ENCODE peak calls at places on chromosome 16, in seven cellular contexts. S is AG08396; Q is activated CD8-positive, alpha-beta T cell treated with anti-CD3 and anti-CD28 coated beads for 36 hours; P is uterus; V is HEK293T; G is heart right ventricle; K is amygdala. Z is an unnamed sample.

GRCh38 chr16:68643227-68643626 is 1.9 kb upstream of the CDH3 start:
- DNase-seq in S (no peak), Q (no peak), P (no peak), V (no peak), G (no peak), K (no peak), Z (no peak)

GRCh38 chr16:79099701-79100100 is 500.8 kb downstream of the MAF start:
- DNase-seq in S (no peak), Q (no peak), P (no peak), V (no peak), G (no peak), K (no peak), Z (no peak)

GRCh38 chr16:57530104-57530522 is 6.3 kb downstream of the CCDC102A start:
- DNase-seq in S (peak; percentile 81), Q (peak; percentile 91), P (peak; percentile 78), V (no peak), G (no peak), K (no peak), Z (no peak)

GRCh38 chr16:4614571-4615388 is at the start of gene UBALD1:
- DNase-seq in S (peak; percentile 94), Q (peak; percentile 89), P (peak; percentile 85), V (peak; percentile 71), G (peak; percentile 84), K (peak; percentile 64), Z (peak; percentile 91)

GRCh38 chr16:29663020-29663828 is at the start of gene SPN:
- DNase-seq in S (no peak), Q (peak; percentile 69), P (no peak), V (no peak), G (no peak), K (no peak), Z (no peak)

GRCh38 chr16:4894276-4895150 is 42.4 kb downstream of the PPL start:
- DNase-seq in S (no peak), Q (no peak), P (no peak), V (no peak), G (no peak), K (no peak), Z (no peak)

GRCh38 chr16:30535777-30536190 is 1.1 kb upstream of the ZNF747 start:
- DNase-seq in S (peak; percentile 68), Q (peak; percentile 82), P (peak; percentile 67), V (peak; percentile 75), G (peak; percentile 67), K (peak; percentile 5), Z (no peak)

GRCh38 chr16:19696961-19697360 is 21.1 kb downstream of the KNOP1 start:
- DNase-seq in S (no peak), Q (no peak), P (no peak), V (no peak), G (no peak), K (peak; percentile 23), Z (no peak)

GRCh38 chr16:20851601-20852000 is 45.3 kb downstream of the REXO5 start:
- DNase-seq in S (peak; percentile 79), Q (no peak), P (peak; percentile 89), V (no peak), G (peak; percentile 77), K (no peak), Z (peak; percentile 45)

GRCh38 chr16:66988197-66988788 is at the start of gene CES4A:
- DNase-seq in S (no peak), Q (peak; percentile 32), P (no peak), V (no peak), G (no peak), K (no peak), Z (peak; percentile 62)

GRCh38 chr16:64012166-64012565 is 1109.7 kb downstream of the CDH11 start:
- DNase-seq in S (no peak), Q (no peak), P (no peak), V (no peak), G (no peak), K (no peak), Z (no peak)

GRCh38 chr16:546909-547770 is 13.1 kb upstream of the PRR35 start:
- DNase-seq in S (no peak), Q (peak; percentile 56), P (peak; percentile 64), V (peak; percentile 66), G (peak; percentile 54), K (no peak), Z (peak; percentile 87)

GRCh38 chr16:57694556-57695377 is at the start of gene DRC7:
- DNase-seq in S (peak; percentile 63), Q (peak; percentile 46), P (peak; percentile 32), V (peak; percentile 70), G (peak; percentile 39), K (peak; percentile 5), Z (peak; percentile 45)

GRCh38 chr16:5438591-5438990 is 341.0 kb upstream of the EEF2KMT start:
- DNase-seq in S (no peak), Q (peak; percentile 4), P (no peak), V (no peak), G (no peak), K (no peak), Z (no peak)

GRCh38 chr16:67941469-67942199 is 2.3 kb downstream of the LCAT start:
- DNase-seq in S (no peak), Q (no peak), P (no peak), V (no peak), G (no peak), K (no peak), Z (no peak)

GRCh38 chr16:13973321-13974023 is 53.5 kb downstream of the ERCC4 start:
- DNase-seq in S (no peak), Q (no peak), P (no peak), V (no peak), G (no peak), K (no peak), Z (no peak)

GRCh38 chr16:2737238-2737605 is 15.2 kb upstream of the SRRM2 start:
- DNase-seq in S (no peak), Q (no peak), P (no peak), V (no peak), G (no peak), K (no peak), Z (no peak)

GRCh38 chr16:89285381-89285780 is 67.9 kb downstream of the ZNF778 start:
- DNase-seq in S (no peak), Q (no peak), P (no peak), V (no peak), G (no peak), K (no peak), Z (no peak)

GRCh38 chr16:70634861-70635260 is 11.5 kb upstream of the IL34 start:
- DNase-seq in S (no peak), Q (no peak), P (no peak), V (no peak), G (no peak), K (no peak), Z (no peak)

GRCh38 chr16:10405386-10405939 is 19.6 kb downstream of the ATF7IP2 start:
- DNase-seq in S (no peak), Q (no peak), P (no peak), V (no peak), G (peak; percentile 60), K (no peak), Z (peak; percentile 40)